ENCODE peak calls at places on chromosomes 6 and 20, in ten cellular contexts. One of them, this sample, is unnamed.

GRCh38 chr20:48493966-48494365 is 333.8 kb downstream of the PREX1 start:
- DNase-seq in sigmoid colon: no peak
- DNase-seq in A549: no peak
- DNase-seq in ovary: no peak
- DNase-seq in tibial nerve: no peak
- DNase-seq in stomach: no peak
- DNase-seq in transverse colon: no peak
- DNase-seq in suprapubic skin: no peak
- DNase-seq in HepG2: no peak
- DNase-seq in GM12878: no peak
- DNase-seq in this sample: no peak

GRCh38 chr6:7270320-7271204 is 42.4 kb downstream of the SSR1 start:
- DNase-seq in sigmoid colon: no peak
- DNase-seq in A549: no peak
- DNase-seq in ovary: no peak
- DNase-seq in tibial nerve: no peak
- DNase-seq in stomach: peak
- DNase-seq in transverse colon: no peak
- DNase-seq in suprapubic skin: peak
- DNase-seq in HepG2: peak
- DNase-seq in GM12878: no peak
- DNase-seq in this sample: peak

GRCh38 chr20:51120438-51120837 is 97.5 kb upstream of the KCNG1 start:
- DNase-seq in sigmoid colon: no peak
- DNase-seq in A549: no peak
- DNase-seq in ovary: no peak
- DNase-seq in tibial nerve: no peak
- DNase-seq in stomach: no peak
- DNase-seq in transverse colon: no peak
- DNase-seq in suprapubic skin: no peak
- DNase-seq in HepG2: no peak
- DNase-seq in GM12878: no peak
- DNase-seq in this sample: no peak

GRCh38 chr20:59987135-59987534 is 28.9 kb downstream of the CDH26 start:
- DNase-seq in sigmoid colon: no peak
- DNase-seq in A549: no peak
- DNase-seq in ovary: no peak
- DNase-seq in tibial nerve: no peak
- DNase-seq in stomach: no peak
- DNase-seq in transverse colon: no peak
- DNase-seq in suprapubic skin: no peak
- DNase-seq in HepG2: no peak
- DNase-seq in GM12878: no peak
- DNase-seq in this sample: no peak

GRCh38 chr6:4853349-4853748 is 77.1 kb downstream of the CDYL start:
- DNase-seq in sigmoid colon: no peak
- DNase-seq in A549: no peak
- DNase-seq in ovary: no peak
- DNase-seq in tibial nerve: no peak
- DNase-seq in stomach: no peak
- DNase-seq in transverse colon: no peak
- DNase-seq in suprapubic skin: no peak
- DNase-seq in HepG2: no peak
- DNase-seq in GM12878: no peak
- DNase-seq in this sample: no peak

GRCh38 chr6:142359271-142359960 is 57.6 kb downstream of the ADGRG6 start:
- DNase-seq in sigmoid colon: no peak
- DNase-seq in A549: no peak
- DNase-seq in ovary: no peak
- DNase-seq in tibial nerve: no peak
- DNase-seq in stomach: no peak
- DNase-seq in transverse colon: no peak
- DNase-seq in suprapubic skin: no peak
- DNase-seq in HepG2: no peak
- DNase-seq in GM12878: no peak
- DNase-seq in this sample: no peak

GRCh38 chr6:68572525-68572924 is 62.6 kb upstream of the ADGRB3 start:
- DNase-seq in sigmoid colon: no peak
- DNase-seq in A549: peak
- DNase-seq in ovary: no peak
- DNase-seq in tibial nerve: no peak
- DNase-seq in stomach: no peak
- DNase-seq in transverse colon: no peak
- DNase-seq in suprapubic skin: no peak
- DNase-seq in HepG2: peak
- DNase-seq in GM12878: peak
- DNase-seq in this sample: no peak

GRCh38 chr20:59825944-59826759 is 107.3 kb downstream of the SYCP2 start:
- DNase-seq in sigmoid colon: no peak
- DNase-seq in A549: no peak
- DNase-seq in ovary: no peak
- DNase-seq in tibial nerve: no peak
- DNase-seq in stomach: peak
- DNase-seq in transverse colon: peak
- DNase-seq in suprapubic skin: peak
- DNase-seq in HepG2: no peak
- DNase-seq in GM12878: no peak
- DNase-seq in this sample: peak

GRCh38 chr20:2798095-2798805 is 2.2 kb downstream of the CPXM1 start:
- DNase-seq in sigmoid colon: no peak
- DNase-seq in A549: no peak
- DNase-seq in ovary: no peak
- DNase-seq in tibial nerve: no peak
- DNase-seq in stomach: no peak
- DNase-seq in transverse colon: no peak
- DNase-seq in suprapubic skin: no peak
- DNase-seq in HepG2: no peak
- DNase-seq in GM12878: no peak
- DNase-seq in this sample: no peak

GRCh38 chr20:52965380-52965779 is 6.8 kb upstream of the TSHZ2 start:
- DNase-seq in sigmoid colon: no peak
- DNase-seq in A549: no peak
- DNase-seq in ovary: no peak
- DNase-seq in tibial nerve: no peak
- DNase-seq in stomach: no peak
- DNase-seq in transverse colon: no peak
- DNase-seq in suprapubic skin: no peak
- DNase-seq in HepG2: no peak
- DNase-seq in GM12878: no peak
- DNase-seq in this sample: no peak

GRCh38 chr20:50330504-50331313 is 140.1 kb downstream of the CEBPB start:
- DNase-seq in sigmoid colon: peak
- DNase-seq in A549: no peak
- DNase-seq in ovary: peak
- DNase-seq in tibial nerve: no peak
- DNase-seq in stomach: no peak
- DNase-seq in transverse colon: peak
- DNase-seq in suprapubic skin: no peak
- DNase-seq in HepG2: peak
- DNase-seq in GM12878: no peak
- DNase-seq in this sample: no peak

GRCh38 chr6:56868687-56869086 is 86.2 kb upstream of the BEND6 start:
- DNase-seq in sigmoid colon: no peak
- DNase-seq in A549: peak
- DNase-seq in ovary: no peak
- DNase-seq in tibial nerve: no peak
- DNase-seq in stomach: no peak
- DNase-seq in transverse colon: no peak
- DNase-seq in suprapubic skin: no peak
- DNase-seq in HepG2: peak
- DNase-seq in GM12878: no peak
- DNase-seq in this sample: no peak

GRCh38 chr20:63589261-63590217 is 15.5 kb upstream of the HELZ2 start:
- DNase-seq in sigmoid colon: no peak
- DNase-seq in A549: no peak
- DNase-seq in ovary: no peak
- DNase-seq in tibial nerve: no peak
- DNase-seq in stomach: no peak
- DNase-seq in transverse colon: no peak
- DNase-seq in suprapubic skin: no peak
- DNase-seq in HepG2: no peak
- DNase-seq in GM12878: no peak
- DNase-seq in this sample: no peak

GRCh38 chr6:41498968-41499599 is 47.1 kb upstream of the FOXP4 start:
- DNase-seq in sigmoid colon: no peak
- DNase-seq in A549: no peak
- DNase-seq in ovary: no peak
- DNase-seq in tibial nerve: no peak
- DNase-seq in stomach: no peak
- DNase-seq in transverse colon: no peak
- DNase-seq in suprapubic skin: no peak
- DNase-seq in HepG2: peak
- DNase-seq in GM12878: no peak
- DNase-seq in this sample: no peak

GRCh38 chr6:158041370-158041769 is 59.7 kb downstream of the SYNJ2 start:
- DNase-seq in sigmoid colon: no peak
- DNase-seq in A549: no peak
- DNase-seq in ovary: no peak
- DNase-seq in tibial nerve: no peak
- DNase-seq in stomach: no peak
- DNase-seq in transverse colon: no peak
- DNase-seq in suprapubic skin: no peak
- DNase-seq in HepG2: no peak
- DNase-seq in GM12878: no peak
- DNase-seq in this sample: no peak

GRCh38 chr6:55704421-55704820 is 125.4 kb upstream of the HMGCLL1 start:
- DNase-seq in sigmoid colon: no peak
- DNase-seq in A549: no peak
- DNase-seq in ovary: no peak
- DNase-seq in tibial nerve: no peak
- DNase-seq in stomach: no peak
- DNase-seq in transverse colon: no peak
- DNase-seq in suprapubic skin: no peak
- DNase-seq in HepG2: no peak
- DNase-seq in GM12878: no peak
- DNase-seq in this sample: no peak

GRCh38 chr20:4601630-4602296 is 119.9 kb upstream of the PRND start:
- DNase-seq in sigmoid colon: peak
- DNase-seq in A549: no peak
- DNase-seq in ovary: peak
- DNase-seq in tibial nerve: no peak
- DNase-seq in stomach: no peak
- DNase-seq in transverse colon: peak
- DNase-seq in suprapubic skin: no peak
- DNase-seq in HepG2: no peak
- DNase-seq in GM12878: no peak
- DNase-seq in this sample: peak

GRCh38 chr20:19777981-19778380 is 19.9 kb downstream of the RIN2 start:
- DNase-seq in sigmoid colon: no peak
- DNase-seq in A549: no peak
- DNase-seq in ovary: no peak
- DNase-seq in tibial nerve: no peak
- DNase-seq in stomach: no peak
- DNase-seq in transverse colon: no peak
- DNase-seq in suprapubic skin: no peak
- DNase-seq in HepG2: no peak
- DNase-seq in GM12878: no peak
- DNase-seq in this sample: no peak

GRCh38 chr6:32140420-32141046 is 10.4 kb upstream of the FKBPL start:
- DNase-seq in sigmoid colon: no peak
- DNase-seq in A549: no peak
- DNase-seq in ovary: no peak
- DNase-seq in tibial nerve: no peak
- DNase-seq in stomach: no peak
- DNase-seq in transverse colon: no peak
- DNase-seq in suprapubic skin: no peak
- DNase-seq in HepG2: no peak
- DNase-seq in GM12878: no peak
- DNase-seq in this sample: no peak
- TF ChIP-seq EP300 in sigmoid colon: no peak
- TF ChIP-seq EP300 in A549: no peak
- TF ChIP-seq EP300 in ovary: no peak
- TF ChIP-seq EP300 in tibial nerve: no peak
- TF ChIP-seq EP300 in stomach: no peak
- TF ChIP-seq EP300 in transverse colon: no peak
- TF ChIP-seq EP300 in suprapubic skin: no peak
- TF ChIP-seq EP300 in HepG2: no peak
- TF ChIP-seq EP300 in GM12878: no peak
- TF ChIP-seq EP300 in this sample: no peak

DNA sequence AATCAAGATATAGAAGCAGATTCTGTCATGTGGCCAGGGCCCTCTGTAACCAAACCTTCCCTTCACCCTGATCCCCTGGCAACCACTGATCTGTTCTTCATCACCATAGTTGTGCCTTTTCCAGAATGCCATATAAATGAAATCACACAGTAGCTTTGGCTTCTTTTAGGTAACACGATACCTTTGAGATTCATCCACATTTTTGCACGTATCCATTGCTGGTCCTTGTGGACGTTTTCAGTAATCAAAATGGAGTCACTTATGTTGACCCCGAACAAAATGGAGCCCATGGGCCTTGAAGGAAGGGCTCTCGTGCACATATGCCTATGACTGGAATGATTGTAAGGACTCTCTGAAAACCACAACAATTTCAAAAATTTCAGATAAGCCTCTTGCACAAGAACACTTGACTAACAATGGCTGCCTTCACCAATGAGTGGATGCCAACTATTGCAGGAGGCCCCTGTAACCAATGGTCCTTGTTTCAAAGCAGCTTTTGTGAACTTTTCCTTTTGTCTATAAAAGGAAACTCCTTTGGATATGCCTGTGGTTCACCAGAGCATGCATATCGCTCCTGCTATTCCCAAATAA is 84.3 kb upstream of the RALY start:
- DNase-seq in sigmoid colon: no peak
- DNase-seq in A549: peak
- DNase-seq in ovary: no peak
- DNase-seq in tibial nerve: no peak
- DNase-seq in stomach: peak
- DNase-seq in transverse colon: no peak
- DNase-seq in suprapubic skin: no peak
- DNase-seq in HepG2: peak
- DNase-seq in GM12878: no peak
- DNase-seq in this sample: no peak
- TF ChIP-seq EP300 in sigmoid colon: no peak
- TF ChIP-seq EP300 in A549: no peak
- TF ChIP-seq EP300 in ovary: no peak
- TF ChIP-seq EP300 in tibial nerve: no peak
- TF ChIP-seq EP300 in stomach: no peak
- TF ChIP-seq EP300 in transverse colon: no peak
- TF ChIP-seq EP300 in suprapubic skin: no peak
- TF ChIP-seq EP300 in HepG2: peak
- TF ChIP-seq EP300 in GM12878: no peak
- TF ChIP-seq EP300 in this sample: no peak

GRCh38 chr20:57950764-57951163 is 240.9 kb upstream of the PMEPA1 start:
- DNase-seq in sigmoid colon: no peak
- DNase-seq in A549: no peak
- DNase-seq in ovary: no peak
- DNase-seq in tibial nerve: no peak
- DNase-seq in stomach: no peak
- DNase-seq in transverse colon: no peak
- DNase-seq in suprapubic skin: no peak
- DNase-seq in HepG2: no peak
- DNase-seq in GM12878: no peak
- DNase-seq in this sample: no peak
- TF ChIP-seq EP300 in sigmoid colon: no peak
- TF ChIP-seq EP300 in A549: no peak
- TF ChIP-seq EP300 in ovary: no peak
- TF ChIP-seq EP300 in tibial nerve: no peak
- TF ChIP-seq EP300 in stomach: no peak
- TF ChIP-seq EP300 in transverse colon: no peak
- TF ChIP-seq EP300 in suprapubic skin: no peak
- TF ChIP-seq EP300 in HepG2: no peak
- TF ChIP-seq EP300 in GM12878: no peak
- TF ChIP-seq EP300 in this sample: no peak

GRCh38 chr20:62103508-62104233 is 18.6 kb upstream of the LSM14B start:
- DNase-seq in sigmoid colon: no peak
- DNase-seq in A549: no peak
- DNase-seq in ovary: no peak
- DNase-seq in tibial nerve: no peak
- DNase-seq in stomach: no peak
- DNase-seq in transverse colon: no peak
- DNase-seq in suprapubic skin: no peak
- DNase-seq in HepG2: no peak
- DNase-seq in GM12878: no peak
- DNase-seq in this sample: no peak
- TF ChIP-seq EP300 in sigmoid colon: no peak
- TF ChIP-seq EP300 in A549: no peak
- TF ChIP-seq EP300 in ovary: no peak
- TF ChIP-seq EP300 in tibial nerve: no peak
- TF ChIP-seq EP300 in stomach: no peak
- TF ChIP-seq EP300 in transverse colon: no peak
- TF ChIP-seq EP300 in suprapubic skin: no peak
- TF ChIP-seq EP300 in HepG2: no peak
- TF ChIP-seq EP300 in GM12878: no peak
- TF ChIP-seq EP300 in this sample: no peak

This sample was measured in esophagus muscularis mucosa.